ENCODE peak calls at places on chromosomes 16 and 17, in six cellular contexts. I is HCT116, R is DND-41, E is H1, G is K562, H is keratinocyte. B is an unnamed sample.

GRCh38 chr16:30104090-30104489 is 8.1 kb upstream of the YPEL3 start:
- DNase-seq in H (no peak), I (no peak), G (no peak), E (no peak), R (no peak), B (no peak)

GRCh38 chr17:34709108-34709779 is 129.9 kb downstream of the TMEM132E start:
- DNase-seq in R (no peak), I (no peak), E (no peak), H (no peak), G (no peak), B (no peak)

GRCh38 chr17:52026075-52026474 is 132.4 kb downstream of the CA10 start:
- DNase-seq in R (no peak), I (no peak), G (no peak), E (no peak), H (no peak), B (no peak)

GRCh38 chr17:45981306-45981705 is 17.7 kb upstream of the STH start:
- DNase-seq in I (no peak), G (no peak), H (no peak), R (no peak), E (no peak), B (no peak)

GRCh38 chr17:16269658-16270057 is 52.6 kb downstream of the PIGL start:
- DNase-seq in H (no peak), G (no peak), I (no peak), E (no peak), R (no peak), B (peak)

GRCh38 chr17:41965694-41966375 is 760 bp upstream of the CNP start:
- DNase-seq in E (no peak), I (peak), R (peak), G (peak), H (peak), B (peak)

GRCh38 chr17:56173958-56174357 is 20.7 kb downstream of the ANKFN1 start:
- DNase-seq in R (peak), E (no peak), G (no peak), I (no peak), H (no peak), B (no peak)

GRCh38 chr16:21179983-21180365 is 21.5 kb downstream of the LDAF1 start:
- DNase-seq in E (no peak), R (no peak), H (no peak), G (no peak), I (no peak), B (no peak)

GRCh38 chr17:30064738-30065137 is 51.9 kb upstream of the NSRP1 start:
- DNase-seq in R (no peak), E (no peak), I (no peak), G (no peak), H (no peak), B (no peak)

GRCh38 chr17:38609280-38610031 is 3.7 kb upstream of the SRCIN1 start:
- DNase-seq in E (peak), G (no peak), I (no peak), R (no peak), H (no peak), B (no peak)

GRCh38 chr17:48055531-48056245 is 7.5 kb downstream of the NFE2L1 start:
- DNase-seq in R (peak), G (peak), I (peak), E (peak), H (no peak), B (peak)

GRCh38 chr17:44628234-44629188 is 27.8 kb upstream of the MEIOC start:
- DNase-seq in I (no peak), E (peak), R (no peak), G (no peak), H (no peak), B (no peak)

GRCh38 chr17:72588961-72589360 is 468.1 kb downstream of the SOX9 start:
- DNase-seq in G (no peak), R (peak), E (no peak), I (peak), H (peak), B (peak)

GRCh38 chr17:62150471-62150870 is 85.4 kb upstream of the MED13 start:
- DNase-seq in E (no peak), R (no peak), H (no peak), I (no peak), G (no peak), B (no peak)

GRCh38 chr17:16301963-16302855 is 51.1 kb downstream of the CENPV start:
- DNase-seq in E (no peak), R (no peak), H (no peak), I (no peak), G (no peak), B (no peak)

GRCh38 chr17:3982113-3982512 is 17.9 kb upstream of the ATP2A3 start:
- DNase-seq in G (no peak), E (no peak), I (no peak), R (no peak), H (no peak), B (no peak)

GRCh38 chr17:83194761-83195329 is 115.4 kb downstream of the METRNL start:
- DNase-seq in I (no peak), G (no peak), H (no peak), R (no peak), E (no peak), B (no peak)

GRCh38 chr16:66289051-66289680 is 77.3 kb upstream of the CDH5 start:
- DNase-seq in I (no peak), R (no peak), E (no peak), G (no peak), H (no peak), B (no peak)

GRCh38 chr17:67506966-67507365 is 129.9 kb downstream of the PITPNC1 start:
- DNase-seq in I (no peak), R (no peak), E (no peak), H (peak), G (no peak), B (peak)

GRCh38 chr17:81160306-81160705 is 5.0 kb upstream of the PVALEF start:
- DNase-seq in H (no peak), G (no peak), I (no peak), R (no peak), E (no peak), B (no peak)

GRCh38 chr16:58028541-58029070 is 3.1 kb downstream of the MMP15 start:
- DNase-seq in E (no peak), H (no peak), G (no peak), R (peak), I (no peak), B (no peak)

DNA sequence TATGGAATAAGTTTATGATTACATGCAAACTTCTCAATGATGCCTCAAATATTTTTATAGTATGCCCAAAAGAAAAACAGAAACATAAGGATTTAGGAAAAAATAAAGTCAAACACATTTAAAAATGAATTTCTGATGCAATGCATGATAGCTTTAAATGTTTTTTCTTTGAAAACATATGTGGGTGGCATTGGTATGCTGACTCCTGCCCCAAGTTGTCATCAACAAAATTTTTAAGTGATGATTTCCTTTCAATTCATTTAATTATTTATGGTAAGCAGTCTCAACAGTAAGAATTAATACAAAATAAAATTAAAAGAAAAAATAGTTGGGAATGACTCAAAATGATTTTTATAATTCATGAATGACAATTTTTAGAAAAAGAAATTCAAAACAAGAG is 104.9 kb downstream of the CEP112 start:
- DNase-seq in E (no peak), G (no peak), H (no peak), I (no peak), R (no peak), B (peak)
- H3K9ac ChIP-seq in E (no peak), G (no peak), H (no peak), I (no peak), R (no peak), B (no peak)

DNA sequence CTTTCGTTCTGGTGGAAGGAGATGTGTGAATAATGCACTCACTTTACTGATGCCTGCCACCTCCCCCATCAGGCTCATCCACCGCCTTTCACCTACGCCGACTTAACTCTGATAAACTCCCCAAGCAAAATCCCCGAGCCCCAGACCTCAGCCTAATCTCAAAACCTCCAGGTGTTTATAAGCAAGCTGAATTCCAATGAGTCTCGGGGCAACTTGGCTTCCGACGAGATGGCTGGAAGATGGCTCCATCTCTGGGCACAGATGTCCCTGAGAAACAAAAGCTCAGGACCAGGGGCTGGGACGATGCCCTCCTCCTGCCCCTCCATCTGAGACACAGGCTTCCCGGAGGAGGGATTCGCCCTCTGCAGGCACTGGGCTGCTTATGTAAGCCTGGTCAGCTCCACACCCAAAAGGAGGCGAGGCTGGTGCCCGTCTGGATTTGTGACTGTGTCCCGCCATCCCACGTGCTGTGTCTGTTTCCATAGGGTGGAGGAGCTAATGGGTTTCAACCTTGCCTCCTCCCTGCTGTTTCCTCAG is 386.4 kb upstream of the TNRC6C start:
- DNase-seq in H (no peak), I (no peak), E (no peak), G (peak), R (no peak), B (no peak)
- TF ChIP-seq EZH2 in H (no peak), I (no peak), E (no peak), G (no peak), R (no peak), B (peak)

DNA sequence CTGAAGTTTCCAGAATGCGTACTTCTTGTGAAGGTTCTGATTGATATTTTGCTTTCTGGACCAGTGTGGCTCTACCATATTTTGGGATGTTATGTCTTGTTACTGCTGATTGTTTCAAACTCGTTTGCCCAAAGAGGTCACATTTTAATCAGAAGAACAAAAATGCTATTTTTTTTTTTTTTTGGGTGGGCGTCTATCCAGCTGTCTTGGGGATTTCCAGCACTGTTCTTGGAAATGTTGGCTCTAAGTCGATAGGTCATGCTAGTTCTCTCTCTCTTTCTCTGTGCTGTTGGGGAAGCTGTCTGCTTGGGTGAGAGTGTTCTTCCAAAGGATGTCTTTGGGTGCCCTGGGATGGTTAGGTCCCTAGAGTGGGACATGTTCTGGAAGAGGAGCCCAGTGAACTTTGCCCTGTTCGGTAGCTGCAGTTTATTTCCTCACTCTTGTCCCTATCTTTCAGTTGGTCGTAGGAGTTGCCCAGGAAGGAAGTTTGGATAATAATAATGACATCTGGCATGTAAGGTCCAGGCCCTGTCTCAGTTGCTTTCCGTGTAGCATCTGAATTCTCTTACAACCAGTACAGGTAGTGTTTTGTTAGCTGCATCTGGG is 2.9 kb downstream of the IRF8 start:
- DNase-seq in E (no peak), H (no peak), G (no peak), I (no peak), R (no peak), B (no peak)
- H2AFZ ChIP-seq in E (no peak), H (no peak), G (no peak), I (no peak), R (no peak), B (no peak)

DNA sequence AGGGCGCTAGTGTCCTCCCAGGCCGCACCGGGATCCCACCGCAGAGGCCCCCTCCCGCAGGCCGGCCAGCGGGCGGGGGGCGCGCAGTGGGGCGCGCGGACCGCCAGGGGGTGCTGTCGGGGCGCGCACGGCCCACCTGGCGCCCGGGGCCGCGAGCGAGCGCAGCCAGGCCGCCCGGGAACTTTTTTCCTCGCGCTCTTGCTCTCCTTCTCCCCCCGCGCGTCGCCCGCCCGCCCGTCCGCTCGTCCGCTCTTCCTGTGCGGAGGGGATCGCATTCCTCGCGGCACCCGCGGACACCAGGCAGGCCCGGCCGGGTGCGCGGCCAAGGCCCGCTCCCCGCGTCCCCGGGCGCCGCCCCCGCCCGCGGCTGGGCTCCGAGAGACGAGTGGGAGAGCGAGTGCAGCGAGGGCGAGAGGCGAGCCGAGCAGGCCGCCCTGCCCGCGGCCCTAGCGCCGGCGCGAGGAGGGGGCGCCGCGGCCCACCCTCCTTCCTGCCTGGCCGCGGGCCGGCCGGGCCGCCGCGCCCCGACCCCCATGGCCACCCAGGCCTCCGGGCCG is at the start of gene RAI1:
- DNase-seq in R (peak), E (no peak), I (no peak), H (no peak), G (peak), B (peak)
- H3K9ac ChIP-seq in R (peak), E (no peak), I (peak), H (peak), G (peak), B (peak)

DNA sequence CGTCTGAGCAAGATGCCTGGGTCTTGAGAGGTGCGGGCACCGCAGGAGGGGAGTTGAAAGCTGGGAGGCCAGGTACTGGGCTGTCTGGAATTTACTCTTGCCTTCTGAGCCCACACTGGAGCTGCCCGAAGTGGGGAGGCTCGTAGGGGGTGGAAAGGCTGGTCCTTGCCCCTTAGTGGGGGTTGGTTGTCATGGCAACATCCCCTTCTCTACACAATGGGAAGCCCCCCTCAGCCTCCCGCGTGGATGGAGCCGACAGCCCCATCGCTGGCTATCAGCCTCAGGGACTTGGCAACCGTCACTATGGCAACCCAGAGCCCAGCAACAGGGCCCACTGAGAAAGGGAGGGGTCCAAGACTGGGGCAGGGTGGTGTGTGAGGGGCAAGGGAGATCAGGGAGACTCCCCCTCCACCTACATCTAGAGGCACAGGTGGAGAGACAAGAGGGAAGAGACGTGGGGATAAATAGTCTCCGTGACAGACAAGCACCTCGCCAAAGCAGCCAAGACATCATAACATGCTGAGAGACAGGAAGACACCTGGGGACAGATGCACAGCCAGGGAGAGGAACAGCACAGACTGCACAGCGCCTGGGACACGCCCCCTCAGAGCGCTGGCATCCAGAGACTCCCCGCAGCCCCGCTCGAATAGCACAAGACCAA is 5.3 kb upstream of the DNAH2 start:
- DNase-seq in I (no peak), R (peak), G (no peak), E (no peak), H (no peak), B (no peak)
- TF ChIP-seq EZH2 in I (no peak), R (no peak), G (no peak), E (no peak), H (no peak), B (no peak)

DNA sequence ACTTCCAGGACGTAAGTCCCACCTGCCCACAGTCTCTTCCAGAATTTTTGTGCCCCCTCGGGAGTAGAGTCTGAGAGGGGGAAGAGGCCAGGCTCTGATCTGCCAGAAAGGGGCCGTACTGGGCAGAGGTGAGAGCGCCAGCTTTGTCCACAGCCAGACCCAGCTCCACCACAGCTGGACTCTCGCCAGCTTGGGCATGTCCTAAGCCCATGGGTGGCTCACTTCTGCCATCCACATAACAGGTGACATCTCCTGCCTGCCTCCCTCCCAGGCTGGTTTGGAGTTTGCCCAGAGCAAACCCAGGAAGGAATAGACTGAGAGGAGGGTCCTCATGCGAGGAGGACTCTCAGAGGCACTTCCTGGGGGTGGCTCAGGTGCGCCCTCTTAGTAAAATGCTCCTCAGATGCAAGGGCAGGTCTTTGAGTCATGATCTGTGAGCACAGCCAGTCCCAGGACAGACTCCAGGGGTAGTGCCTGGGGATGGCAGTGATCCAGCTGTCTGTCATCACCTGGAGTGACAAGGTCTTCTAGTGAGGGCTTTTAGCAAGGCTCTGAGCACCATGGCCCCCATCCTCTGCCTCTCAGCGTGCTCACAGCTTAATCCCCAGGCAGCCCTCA is 89.2 kb downstream of the AMFR start:
- DNase-seq in G (peak), I (no peak), H (peak), E (no peak), R (no peak), B (no peak)
- H2AFZ ChIP-seq in G (no peak), I (no peak), H (no peak), E (no peak), R (no peak), B (no peak)

DNA sequence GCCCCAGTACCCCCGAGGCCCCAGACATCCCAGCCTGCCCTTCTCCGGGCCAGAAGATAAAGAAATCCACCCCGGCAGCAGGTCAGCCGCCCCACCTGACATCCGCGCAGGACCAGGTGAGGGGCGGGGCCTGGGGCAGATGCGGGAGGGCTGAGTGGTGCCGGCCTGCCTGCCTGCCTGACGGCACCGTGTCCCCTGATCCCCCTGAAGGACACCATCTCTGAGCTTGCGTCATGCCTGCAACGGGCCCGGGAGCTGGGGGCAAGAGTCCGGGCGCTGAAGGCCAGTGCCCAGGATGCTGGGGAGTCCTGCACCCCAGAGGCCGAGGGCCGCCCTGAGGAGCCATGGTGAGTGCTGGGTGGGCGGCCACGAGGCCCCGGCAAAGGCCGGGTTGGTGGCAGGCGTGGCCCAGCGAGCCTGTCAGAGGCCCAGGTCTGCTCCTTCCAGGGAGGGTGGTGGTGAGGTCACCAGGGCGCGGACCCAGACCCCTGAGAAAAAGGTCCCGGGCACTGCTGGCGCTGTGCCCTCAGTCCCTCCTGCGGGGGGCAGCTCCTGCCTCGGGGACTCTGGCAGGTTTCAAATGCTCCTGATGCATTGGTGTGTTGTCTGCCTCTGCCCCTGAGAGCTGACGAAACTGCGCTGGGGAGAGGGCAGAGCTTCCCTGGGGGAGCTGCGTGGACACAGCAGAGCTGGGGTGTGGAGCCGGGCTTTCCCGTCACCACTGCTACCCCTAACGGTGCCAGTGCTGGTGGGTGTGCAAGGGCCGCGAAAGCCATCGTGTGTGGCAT is 1.2 kb downstream of the CDT1 start:
- DNase-seq in R (no peak), E (no peak), G (peak), H (no peak), I (no peak), B (no peak)
- H3K9ac ChIP-seq in R (peak), E (peak), G (peak), H (peak), I (peak), B (peak)

GRCh38 chr16:28063611-28064061 is at the start of gene GSG1L:
- DNase-seq in H (no peak), R (no peak), I (no peak), G (no peak), E (no peak), B (no peak)
- TF ChIP-seq EZH2 in H (no peak), R (no peak), I (no peak), G (no peak), E (no peak), B (peak)

DNA sequence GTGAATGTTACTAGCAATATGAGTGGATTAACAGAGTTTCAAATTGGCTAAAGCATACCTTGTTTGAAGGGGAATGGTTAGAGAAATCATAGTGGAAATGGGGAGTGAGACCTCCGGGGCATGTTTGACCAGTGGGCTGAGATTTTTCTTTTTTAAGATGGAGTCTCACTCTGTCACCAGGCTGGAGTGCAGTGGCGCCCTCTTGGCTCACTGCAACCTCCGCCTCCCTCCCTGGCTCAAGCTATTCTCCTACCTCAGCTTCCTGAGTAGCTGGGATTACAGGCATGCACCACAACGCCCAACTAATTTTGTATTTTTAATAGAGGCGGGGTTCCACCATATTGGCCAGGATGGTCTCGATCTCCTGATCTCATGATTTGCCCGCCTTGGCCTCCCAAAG is 9.6 kb downstream of the CDRT15 start:
- DNase-seq in H (no peak), R (no peak), I (no peak), E (no peak), G (no peak), B (no peak)
- H2AFZ ChIP-seq in H (no peak), R (no peak), I (no peak), E (no peak), G (no peak), B (no peak)